ENCODE peak calls at places on chromosomes 12 and 14, in seven cellular contexts. One of them, this sample, is unnamed.

GRCh38 chr12:39988574-39988973 is 117.3 kb downstream of the SLC2A13 start:
- DNase-seq in GM20000: no peak
- DNase-seq in AG09309: no peak
- DNase-seq in hepatocyte: no peak
- DNase-seq in K562: no peak
- DNase-seq in gastrocnemius medialis: no peak
- DNase-seq in left ventricle myocardium inferior: no peak
- DNase-seq in this sample: no peak

GRCh38 chr12:120654656-120655055 is 14.2 kb downstream of the CABP1 start:
- DNase-seq in GM20000: no peak
- DNase-seq in AG09309: no peak
- DNase-seq in hepatocyte: no peak
- DNase-seq in K562: no peak
- DNase-seq in gastrocnemius medialis: no peak
- DNase-seq in left ventricle myocardium inferior: peak
- DNase-seq in this sample: no peak

GRCh38 chr14:28772613-28773012 is 6.0 kb downstream of the FOXG1 start:
- DNase-seq in GM20000: no peak
- DNase-seq in AG09309: no peak
- DNase-seq in hepatocyte: no peak
- DNase-seq in K562: no peak
- DNase-seq in gastrocnemius medialis: no peak
- DNase-seq in left ventricle myocardium inferior: no peak
- DNase-seq in this sample: no peak

GRCh38 chr12:32891526-32891925 is 5.1 kb downstream of the PKP2 start:
- DNase-seq in GM20000: no peak
- DNase-seq in AG09309: no peak
- DNase-seq in hepatocyte: no peak
- DNase-seq in K562: no peak
- DNase-seq in gastrocnemius medialis: no peak
- DNase-seq in left ventricle myocardium inferior: no peak
- DNase-seq in this sample: no peak

GRCh38 chr12:6947615-6948014 is 3.5 kb upstream of the PTPN6 start:
- DNase-seq in GM20000: no peak
- DNase-seq in AG09309: no peak
- DNase-seq in hepatocyte: no peak
- DNase-seq in K562: no peak
- DNase-seq in gastrocnemius medialis: no peak
- DNase-seq in left ventricle myocardium inferior: no peak
- DNase-seq in this sample: no peak

GRCh38 chr12:71938728-71939385 is at the start of gene TPH2:
- DNase-seq in GM20000: peak
- DNase-seq in AG09309: no peak
- DNase-seq in hepatocyte: peak
- DNase-seq in K562: peak
- DNase-seq in gastrocnemius medialis: no peak
- DNase-seq in left ventricle myocardium inferior: peak
- DNase-seq in this sample: peak

GRCh38 chr12:104903648-104904423 is 54.3 kb downstream of the SLC41A2 start:
- DNase-seq in GM20000: no peak
- DNase-seq in AG09309: peak
- DNase-seq in hepatocyte: no peak
- DNase-seq in K562: no peak
- DNase-seq in gastrocnemius medialis: no peak
- DNase-seq in left ventricle myocardium inferior: no peak
- DNase-seq in this sample: no peak

GRCh38 chr14:57987596-57988300 is 121.9 kb upstream of the SLC35F4 start:
- DNase-seq in GM20000: no peak
- DNase-seq in AG09309: no peak
- DNase-seq in hepatocyte: no peak
- DNase-seq in K562: no peak
- DNase-seq in gastrocnemius medialis: no peak
- DNase-seq in left ventricle myocardium inferior: no peak
- DNase-seq in this sample: no peak

GRCh38 chr12:28253175-28253641 is 63.0 kb downstream of the CCDC91 start:
- DNase-seq in GM20000: peak
- DNase-seq in AG09309: peak
- DNase-seq in hepatocyte: no peak
- DNase-seq in K562: no peak
- DNase-seq in gastrocnemius medialis: no peak
- DNase-seq in left ventricle myocardium inferior: no peak
- DNase-seq in this sample: no peak

GRCh38 chr14:25953532-25954144 is 644.2 kb downstream of the NOVA1 start:
- DNase-seq in GM20000: no peak
- DNase-seq in AG09309: no peak
- DNase-seq in hepatocyte: peak
- DNase-seq in K562: no peak
- DNase-seq in gastrocnemius medialis: no peak
- DNase-seq in left ventricle myocardium inferior: no peak
- DNase-seq in this sample: no peak

GRCh38 chr14:81797246-81797645 is 263.6 kb upstream of the SEL1L start:
- DNase-seq in GM20000: no peak
- DNase-seq in AG09309: no peak
- DNase-seq in hepatocyte: no peak
- DNase-seq in K562: no peak
- DNase-seq in gastrocnemius medialis: no peak
- DNase-seq in left ventricle myocardium inferior: no peak
- DNase-seq in this sample: no peak

GRCh38 chr12:54139030-54139429 is 49.8 kb downstream of the SMUG1 start:
- DNase-seq in GM20000: no peak
- DNase-seq in AG09309: no peak
- DNase-seq in hepatocyte: no peak
- DNase-seq in K562: no peak
- DNase-seq in gastrocnemius medialis: no peak
- DNase-seq in left ventricle myocardium inferior: no peak
- DNase-seq in this sample: no peak

GRCh38 chr14:93996130-93996695 is 888 bp upstream of the CCDC197 start:
- DNase-seq in GM20000: no peak
- DNase-seq in AG09309: no peak
- DNase-seq in hepatocyte: no peak
- DNase-seq in K562: no peak
- DNase-seq in gastrocnemius medialis: no peak
- DNase-seq in left ventricle myocardium inferior: no peak
- DNase-seq in this sample: no peak

GRCh38 chr14:34722723-34723545 is 8.5 kb upstream of the CFL2 start:
- DNase-seq in GM20000: peak
- DNase-seq in AG09309: no peak
- DNase-seq in hepatocyte: peak
- DNase-seq in K562: peak
- DNase-seq in gastrocnemius medialis: no peak
- DNase-seq in left ventricle myocardium inferior: no peak
- DNase-seq in this sample: peak

GRCh38 chr12:79143803-79144202 is 279.2 kb downstream of the SYT1 start:
- DNase-seq in GM20000: no peak
- DNase-seq in AG09309: no peak
- DNase-seq in hepatocyte: no peak
- DNase-seq in K562: no peak
- DNase-seq in gastrocnemius medialis: no peak
- DNase-seq in left ventricle myocardium inferior: no peak
- DNase-seq in this sample: no peak

GRCh38 chr14:74531467-74531866 is 37.9 kb downstream of the ISCA2 start:
- DNase-seq in GM20000: no peak
- DNase-seq in AG09309: no peak
- DNase-seq in hepatocyte: peak
- DNase-seq in K562: peak
- DNase-seq in gastrocnemius medialis: no peak
- DNase-seq in left ventricle myocardium inferior: peak
- DNase-seq in this sample: no peak

GRCh38 chr12:106671840-106672239 is 89.0 kb downstream of the RFX4 start:
- DNase-seq in GM20000: no peak
- DNase-seq in AG09309: no peak
- DNase-seq in hepatocyte: no peak
- DNase-seq in K562: no peak
- DNase-seq in gastrocnemius medialis: no peak
- DNase-seq in left ventricle myocardium inferior: no peak
- DNase-seq in this sample: no peak

DNA sequence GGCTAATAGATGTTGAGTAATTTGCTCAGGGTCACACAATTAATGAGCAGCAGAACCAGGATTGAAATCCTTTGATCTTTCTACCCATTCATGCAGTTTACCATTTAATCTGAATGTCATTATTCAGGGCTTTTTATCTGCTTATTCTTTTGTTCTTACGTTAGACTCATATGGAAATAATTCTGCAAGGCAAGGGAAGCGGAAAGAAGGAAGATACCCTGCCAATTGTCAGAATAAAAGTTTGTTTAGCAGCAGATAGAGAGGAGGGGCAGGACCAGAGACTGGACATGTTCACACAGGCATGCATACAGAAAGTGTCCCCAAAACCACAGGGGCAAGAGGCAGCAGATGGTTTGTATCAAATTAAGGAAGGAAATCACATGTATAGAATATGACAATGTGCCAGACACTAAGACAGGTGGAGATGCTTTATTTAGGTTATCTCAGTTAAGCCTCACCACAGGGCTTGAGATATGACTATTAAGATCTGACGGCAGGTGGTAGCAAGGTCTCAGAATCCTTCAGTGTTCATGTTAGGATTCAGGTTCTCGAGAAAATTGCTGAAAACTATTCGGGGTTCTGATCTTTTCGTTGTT is 29.8 kb downstream of the BRMS1L start:
- DNase-seq in GM20000: peak
- DNase-seq in AG09309: no peak
- DNase-seq in hepatocyte: no peak
- DNase-seq in K562: no peak
- DNase-seq in gastrocnemius medialis: no peak
- DNase-seq in left ventricle myocardium inferior: no peak
- DNase-seq in this sample: no peak
- TF ChIP-seq CTCF in GM20000: no peak
- TF ChIP-seq CTCF in AG09309: no peak
- TF ChIP-seq CTCF in hepatocyte: no peak
- TF ChIP-seq CTCF in K562: no peak
- TF ChIP-seq CTCF in gastrocnemius medialis: no peak
- TF ChIP-seq CTCF in left ventricle myocardium inferior: no peak
- TF ChIP-seq CTCF in this sample: no peak

DNA sequence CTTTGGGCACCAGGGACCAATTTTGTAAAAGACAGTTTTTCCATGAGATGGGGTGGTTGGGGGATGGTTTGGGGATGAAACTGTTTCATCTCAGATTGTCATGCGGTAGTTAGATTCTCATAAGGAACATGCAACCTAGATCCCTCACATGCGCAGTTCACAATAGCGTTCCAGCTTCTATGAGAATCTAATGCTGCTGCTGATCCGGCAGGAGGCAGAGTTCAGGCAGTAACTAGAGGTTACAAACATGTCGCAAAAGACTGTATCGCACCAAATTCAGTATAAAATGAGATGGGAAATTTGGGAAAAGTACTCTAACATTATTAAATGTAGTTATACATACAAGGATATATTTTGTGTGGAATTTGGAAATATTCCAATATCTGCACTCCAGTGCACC is 213.2 kb upstream of the LRFN5 start:
- DNase-seq in GM20000: no peak
- DNase-seq in AG09309: no peak
- DNase-seq in hepatocyte: no peak
- DNase-seq in K562: no peak
- DNase-seq in gastrocnemius medialis: no peak
- DNase-seq in left ventricle myocardium inferior: no peak
- DNase-seq in this sample: no peak
- TF ChIP-seq CTCF in GM20000: no peak
- TF ChIP-seq CTCF in AG09309: no peak
- TF ChIP-seq CTCF in hepatocyte: no peak
- TF ChIP-seq CTCF in K562: no peak
- TF ChIP-seq CTCF in gastrocnemius medialis: no peak
- TF ChIP-seq CTCF in left ventricle myocardium inferior: no peak
- TF ChIP-seq CTCF in this sample: no peak

DNA sequence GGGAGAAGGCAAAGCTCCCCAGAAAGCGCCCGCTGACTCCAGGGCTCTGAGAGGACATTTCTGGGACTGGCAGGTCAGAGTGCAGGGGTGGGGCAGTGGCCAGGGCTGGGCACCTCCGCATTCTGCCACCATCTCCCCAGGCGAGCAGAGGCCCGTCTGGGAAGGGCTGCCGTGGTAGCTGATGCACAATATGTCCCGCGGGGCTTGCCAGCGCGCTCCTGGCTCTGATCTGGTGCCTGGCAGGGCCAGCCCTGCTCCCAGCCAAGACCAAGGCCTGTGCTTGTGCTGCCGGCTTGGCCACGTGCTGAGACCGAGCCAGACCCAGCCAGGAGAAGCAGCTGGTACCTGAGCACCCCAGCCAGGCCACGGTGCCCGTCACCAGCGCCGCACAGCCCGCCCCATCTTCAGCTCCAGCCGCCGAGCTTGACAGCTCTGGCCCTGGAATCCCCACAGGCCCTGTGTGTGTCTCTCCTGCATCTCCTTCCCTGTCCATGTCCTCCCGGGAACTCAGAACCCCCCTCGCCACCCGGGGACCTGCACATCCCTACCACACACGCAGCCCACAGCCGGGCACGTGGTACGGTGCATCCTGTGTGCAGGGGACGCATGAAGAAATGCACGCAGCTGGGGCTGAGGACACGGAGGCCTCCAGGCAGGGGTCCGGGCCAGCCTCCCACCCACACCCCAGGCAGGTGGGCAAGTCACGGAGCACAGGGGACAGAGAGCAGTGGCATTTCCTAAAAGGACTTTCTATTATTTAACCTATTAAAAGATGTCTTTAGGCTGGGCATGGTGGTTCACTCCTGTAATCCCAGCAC is 68.6 kb upstream of the C14orf180 start:
- DNase-seq in GM20000: no peak
- DNase-seq in AG09309: no peak
- DNase-seq in hepatocyte: no peak
- DNase-seq in K562: no peak
- DNase-seq in gastrocnemius medialis: peak
- DNase-seq in left ventricle myocardium inferior: peak
- DNase-seq in this sample: no peak
- TF ChIP-seq CTCF in GM20000: no peak
- TF ChIP-seq CTCF in AG09309: no peak
- TF ChIP-seq CTCF in hepatocyte: no peak
- TF ChIP-seq CTCF in K562: no peak
- TF ChIP-seq CTCF in gastrocnemius medialis: no peak
- TF ChIP-seq CTCF in left ventricle myocardium inferior: no peak
- TF ChIP-seq CTCF in this sample: no peak

GRCh38 chr12:22190-22529 is 44.4 kb upstream of the IQSEC3 start:
- DNase-seq in GM20000: no peak
- DNase-seq in AG09309: no peak
- DNase-seq in hepatocyte: no peak
- DNase-seq in K562: peak
- DNase-seq in gastrocnemius medialis: no peak
- DNase-seq in left ventricle myocardium inferior: no peak
- DNase-seq in this sample: no peak
- TF ChIP-seq CTCF in GM20000: no peak
- TF ChIP-seq CTCF in AG09309: no peak
- TF ChIP-seq CTCF in hepatocyte: no peak
- TF ChIP-seq CTCF in K562: no peak
- TF ChIP-seq CTCF in gastrocnemius medialis: no peak
- TF ChIP-seq CTCF in left ventricle myocardium inferior: no peak
- TF ChIP-seq CTCF in this sample: no peak

This sample was measured in glutamatergic neuron.